ENCODE peak calls at places on chromosomes 3 and 15, in nine cellular contexts. F, Z, N, L, B, P, T, H and O are unnamed samples.

GRCh38 chr15:38879909-38880471 is 315.4 kb upstream of the RASGRP1 start:
- DNase-seq in T (no peak), Z (no peak), H (peak; percentile 9), P (no peak), L (no peak), F (no peak), N (peak; percentile 68), B (no peak), O (peak; percentile 58)

GRCh38 chr3:117665311-117665710 is 955.7 kb downstream of the TUSC7 start:
- DNase-seq in T (no peak), B (no peak), F (no peak), P (no peak), N (no peak), Z (no peak), L (no peak), H (no peak), O (no peak)

GRCh38 chr15:100057281-100057680 is 284.5 kb downstream of the ADAMTS17 start:
- DNase-seq in Z (no peak), N (no peak), F (no peak), B (no peak), H (no peak), P (no peak), L (no peak), T (no peak), O (no peak)

GRCh38 chr15:84033793-84034553 is 201.6 kb upstream of the GOLGA6L4 start:
- DNase-seq in B (no peak), N (peak; percentile 51), F (peak; percentile 2), Z (no peak), H (no peak), T (no peak), L (no peak), P (peak; percentile 38), O (peak; percentile 7)

GRCh38 chr3:142863010-142863787 is 25.7 kb downstream of the PCOLCE2 start:
- DNase-seq in Z (no peak), P (peak; percentile 63), F (peak; percentile 61), H (no peak), N (peak; percentile 39), T (peak; percentile 77), B (peak; percentile 57), L (no peak), O (no peak)

GRCh38 chr3:11818033-11818432 is 28.7 kb downstream of the TAMM41 start:
- DNase-seq in H (no peak), P (peak; percentile 69), Z (peak; percentile 70), L (no peak), T (no peak), F (no peak), N (no peak), B (peak; percentile 3), O (no peak)

GRCh38 chr3:86990734-86991481 is at the start of gene VGLL3:
- DNase-seq in B (no peak), F (peak; percentile 97), N (peak; percentile 97), Z (no peak), T (peak; percentile 94), P (peak; percentile 55), H (peak; percentile 72), L (peak; percentile 97), O (peak; percentile 88)

GRCh38 chr15:67164811-67165652 is 89.4 kb downstream of the AAGAB start:
- DNase-seq in Z (no peak), N (peak; percentile 87), F (no peak), L (no peak), T (peak; percentile 74), P (no peak), B (no peak), H (peak; percentile 63), O (peak; percentile 55)

GRCh38 chr3:185722920-185723319 is 101.9 kb downstream of the IGF2BP2 start:
- DNase-seq in N (no peak), T (no peak), Z (no peak), H (no peak), P (no peak), L (no peak), F (no peak), B (no peak), O (no peak)

GRCh38 chr15:60661075-60661645 is 182.2 kb upstream of the ICE2 start:
- DNase-seq in P (no peak), F (no peak), L (no peak), H (no peak), N (no peak), Z (no peak), B (no peak), T (peak; percentile 59), O (peak; percentile 17)

GRCh38 chr15:60395276-60396011 is 2.3 kb downstream of the ANXA2 start:
- DNase-seq in H (no peak), Z (no peak), L (no peak), B (peak; percentile 55), P (no peak), N (peak; percentile 25), T (no peak), F (peak; percentile 45), O (no peak)

GRCh38 chr15:78933187-78934062 is 11.4 kb downstream of the CTSH start:
- DNase-seq in F (no peak), P (no peak), H (no peak), N (peak; percentile 27), Z (no peak), T (no peak), L (no peak), B (no peak), O (no peak)

GRCh38 chr15:75107905-75108838 is 84.8 kb downstream of the PPCDC start:
- DNase-seq in Z (peak; percentile 81), T (no peak), L (peak; percentile 45), H (peak; percentile 21), N (peak; percentile 80), P (peak; percentile 91), F (peak; percentile 91), B (peak; percentile 99), O (peak; percentile 93)

GRCh38 chr15:86620636-86621349 is 541.1 kb downstream of the AGBL1 start:
- DNase-seq in T (peak; percentile 30), H (no peak), F (no peak), P (no peak), N (no peak), L (no peak), B (no peak), Z (no peak), O (no peak)

DNA sequence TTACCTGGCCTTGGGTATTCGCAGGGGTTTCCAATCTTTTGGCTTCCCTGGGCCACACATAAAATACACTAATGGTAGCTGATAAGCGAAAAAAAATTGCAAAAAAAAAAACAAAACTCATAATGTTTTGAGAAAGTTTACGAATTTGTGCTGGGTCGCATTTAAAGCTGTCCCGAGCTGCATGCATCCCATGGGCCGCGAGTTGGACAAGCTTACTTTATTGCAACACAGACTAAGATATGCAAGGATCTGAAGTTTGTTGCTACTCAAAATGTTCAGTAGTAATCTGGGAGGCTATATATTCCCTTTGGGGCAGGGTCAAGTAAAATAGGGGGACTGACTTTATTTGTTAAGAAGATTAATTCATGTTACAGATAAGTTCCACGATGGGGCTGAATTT is 247.9 kb downstream of the CD47 start:
- DNase-seq in N (no peak), F (no peak), P (no peak), B (no peak), H (no peak), L (no peak), T (no peak), Z (no peak), O (no peak)
- H3K4me3 ChIP-seq in N (no peak overlapping the region), F (no peak overlapping the region), P (no peak overlapping the region), B (no peak overlapping the region), H (no peak overlapping the region), L (no peak overlapping the region), T (no peak overlapping the region), Z (no peak overlapping the region), O (no peak overlapping the region)

GRCh38 chr3:194500198-194500597 is 13.4 kb upstream of the ATP13A3 start:
- DNase-seq in N (no peak), L (no peak), H (no peak), T (no peak), P (no peak), F (no peak), B (no peak), Z (no peak), O (no peak)

GRCh38 chr3:194494951-194495374 is 8.2 kb upstream of the ATP13A3 start:
- DNase-seq in L (no peak), T (no peak), H (no peak), F (no peak), P (no peak), Z (no peak), N (no peak), B (no peak), O (no peak)

GRCh38 chr3:194496217-194496881 is 9.5 kb upstream of the ATP13A3 start:
- DNase-seq in Z (no peak), H (no peak), N (no peak), F (no peak), B (peak; percentile 25), T (no peak), L (no peak), P (peak; percentile 25), O (peak; percentile 26)

GRCh38 chr3:194503101-194503531 is 16.3 kb upstream of the ATP13A3 start:
- DNase-seq in T (no peak), B (no peak), P (peak; percentile 28), Z (no peak), H (no peak), F (peak; percentile 67), N (no peak), L (peak; percentile 57), O (no peak)

GRCh38 chr3:194497799-194498575 is 11.2 kb upstream of the ATP13A3 start:
- DNase-seq in H (no peak), L (no peak), F (no peak), T (no peak), B (no peak), P (peak; percentile 90), N (no peak), Z (no peak), O (no peak)
- H3K4me3 ChIP-seq in H (no peak overlapping the region), L (no peak overlapping the region), F (peak overlapping the region; percentile 61), T (no peak overlapping the region), B (no peak overlapping the region), P (peak overlapping the region; percentile 8), N (no peak overlapping the region), Z (no peak overlapping the region), O (no peak overlapping the region)

GRCh38 chr3:124939661-124940060 is 5.1 kb upstream of the MUC13 start:
- DNase-seq in H (no peak), T (no peak), F (no peak), P (no peak), N (no peak), Z (no peak), B (no peak), L (no peak), O (no peak)
- H3K4me3 ChIP-seq in H (no peak overlapping the region), T (no peak overlapping the region), F (no peak overlapping the region), P (no peak overlapping the region), N (no peak overlapping the region), Z (no peak overlapping the region), B (no peak overlapping the region), L (no peak overlapping the region), O (no peak overlapping the region)

DNA sequence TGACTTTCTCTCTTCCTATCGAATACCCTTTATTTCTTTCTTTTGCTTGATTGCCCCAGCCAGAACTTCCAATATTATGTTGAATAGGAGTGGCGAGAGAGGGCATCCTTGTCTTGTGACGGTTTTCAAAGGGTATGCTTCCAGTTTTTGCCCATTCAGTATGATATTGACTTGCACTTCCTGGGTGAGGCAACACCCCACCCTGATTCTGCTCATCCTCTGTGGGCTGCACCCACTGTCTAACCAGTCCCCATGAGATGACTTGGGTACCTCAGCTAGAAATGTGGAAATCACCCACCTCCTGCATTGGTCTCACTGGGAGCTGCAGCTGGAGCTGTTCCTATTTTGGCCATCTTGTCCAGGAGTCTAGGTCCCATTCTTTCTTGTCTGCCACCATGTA is 44.8 kb upstream of the KCNH8 start:
- DNase-seq in B (no peak), H (no peak), Z (no peak), F (no peak), P (no peak), L (no peak), T (no peak), N (no peak), O (no peak)
- H3K4me3 ChIP-seq in B (no peak overlapping the region), H (no peak overlapping the region), Z (no peak overlapping the region), F (no peak overlapping the region), P (no peak overlapping the region), L (no peak overlapping the region), T (peak overlapping the region; percentile 55), N (no peak overlapping the region), O (no peak overlapping the region)